ENCODE peak calls at places on chromosomes 6 and 20, in four cellular contexts. K, G, X and U are unnamed samples.

GRCh38 chr6:105560611-105561066 is 157.8 kb upstream of the PREP start:
- DNase-seq in K (peak), G (no peak), X (no peak), U (peak)

GRCh38 chr6:41976794-41977484 is 35.3 kb upstream of the CCND3 start:
- DNase-seq in K (peak), G (no peak), X (no peak), U (peak)

GRCh38 chr6:113120214-113120576 is 737.0 kb upstream of the MARCKS start:
- DNase-seq in K (peak), G (no peak), X (no peak), U (peak)

GRCh38 chr20:56429496-56429895 is 17.4 kb downstream of the CASS4 start:
- DNase-seq in K (peak), G (no peak), X (peak), U (peak)

GRCh38 chr6:46323966-46324622 is 153.3 kb upstream of the ENPP5 start:
- DNase-seq in K (no peak), G (no peak), X (no peak), U (no peak)

GRCh38 chr6:149913542-149914240 is 9.2 kb downstream of the RAET1G start:
- DNase-seq in K (no peak), G (no peak), X (no peak), U (no peak)

GRCh38 chr6:26594730-26595632 is 1.8 kb upstream of the ABT1 start:
- DNase-seq in K (peak), G (peak), X (no peak), U (peak)

GRCh38 chr6:44539701-44540100 is 152.2 kb downstream of the CDC5L start:
- DNase-seq in K (no peak), G (no peak), X (peak), U (no peak)

GRCh38 chr20:59785118-59785959 is 148.1 kb downstream of the SYCP2 start:
- DNase-seq in K (no peak), G (no peak), X (peak), U (no peak)

GRCh38 chr20:50366270-50367103 is 143.7 kb upstream of the PTPN1 start:
- DNase-seq in K (peak), G (peak), X (no peak), U (peak)

GRCh38 chr6:108653864-108654402 is 93.2 kb downstream of the FOXO3 start:
- DNase-seq in K (peak), G (peak), X (peak), U (peak)

GRCh38 chr6:38671885-38672467 is 31.0 kb downstream of the GLO1 start:
- DNase-seq in K (peak), G (no peak), X (no peak), U (peak)

GRCh38 chr20:24672886-24673677 is 203.7 kb downstream of the SYNDIG1 start:
- DNase-seq in K (peak), G (no peak), X (peak), U (peak)

GRCh38 chr6:61868507-61869080 is 417.4 kb downstream of the KHDRBS2 start:
- DNase-seq in K (no peak), G (no peak), X (no peak), U (no peak)

GRCh38 chr6:71299541-71300470 is 11.2 kb downstream of the OGFRL1 start:
- DNase-seq in K (no peak), G (no peak), X (no peak), U (no peak)

GRCh38 chr6:22598386-22598785 is 29.0 kb downstream of the HDGFL1 start:
- DNase-seq in K (peak), G (no peak), X (no peak), U (no peak)

GRCh38 chr20:34301587-34302311 is 1.4 kb downstream of the AHCY start:
- DNase-seq in K (no peak), G (no peak), X (no peak), U (no peak)

GRCh38 chr6:168342626-168343025 is 23.0 kb upstream of the DACT2 start:
- DNase-seq in K (no peak), G (no peak), X (no peak), U (no peak)

GRCh38 chr20:46312075-46312944 is 4.0 kb upstream of the CDH22 start:
- DNase-seq in K (no peak), G (no peak), X (no peak), U (no peak)

GRCh38 chr20:37745553-37745952 is 51.7 kb downstream of the CTNNBL1 start:
- DNase-seq in K (no peak), G (no peak), X (no peak), U (no peak)

GRCh38 chr20:5608104-5608447 is 142.1 kb upstream of the SHLD1 start:
- DNase-seq in K (no peak), G (no peak), X (no peak), U (no peak)

GRCh38 chr6:42921801-42922200 is 5.9 kb downstream of the PTCRA start:
- DNase-seq in K (no peak), G (no peak), X (no peak), U (no peak)

DNA sequence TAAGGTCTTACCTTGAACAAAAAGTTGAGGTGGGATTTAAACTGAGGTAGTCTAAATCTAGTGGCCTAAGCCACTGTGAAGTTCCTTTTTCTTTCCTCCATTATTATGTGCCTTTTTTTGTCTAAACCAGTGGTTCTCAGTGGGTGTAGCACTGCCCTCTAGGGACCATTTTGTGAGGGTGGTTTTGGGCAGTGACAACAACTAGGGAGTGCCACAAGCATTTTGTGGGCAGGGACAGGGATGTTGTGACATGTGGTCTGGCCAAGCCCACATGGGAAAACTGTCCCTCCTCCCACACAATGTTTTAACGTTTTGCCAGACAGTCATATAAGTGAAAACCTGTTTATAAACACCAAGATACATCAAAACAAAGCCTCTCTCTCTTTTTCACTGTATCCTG is 899.4 kb upstream of the FLRT3 start:
- DNase-seq in K (peak), G (no peak), X (no peak), U (peak)
- TF ChIP-seq CTCF in K (peak), G (no peak), X (no peak), U (peak)

DNA sequence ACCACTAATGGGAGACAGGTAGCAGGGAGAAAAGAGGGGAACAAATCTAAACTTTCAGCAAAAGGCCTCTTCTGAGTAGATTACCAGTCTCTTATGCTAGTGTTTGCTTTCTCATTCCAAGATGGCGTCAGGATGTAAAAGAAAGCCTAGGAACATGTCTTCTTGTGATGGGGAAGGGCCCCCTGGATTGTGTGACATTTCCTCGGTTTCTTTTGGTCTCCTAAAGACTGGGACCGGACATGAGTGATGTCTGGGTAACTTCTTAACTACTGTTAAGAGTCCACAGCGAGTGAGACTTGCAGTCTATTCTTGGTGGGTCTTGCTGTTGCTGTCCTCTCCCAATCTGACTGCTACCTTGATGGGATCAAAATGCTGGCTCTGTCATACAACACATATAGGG is 60.3 kb downstream of the ADGRB3 start:
- DNase-seq in K (no peak), G (no peak), X (no peak), U (no peak)
- TF ChIP-seq CTCF in K (no peak), G (no peak), X (no peak), U (no peak)

GRCh38 chr20:35518975-35519374 is 10.5 kb downstream of the C20orf173 start:
- DNase-seq in K (no peak), G (no peak), X (no peak), U (no peak)

GRCh38 chr20:35523298-35523888 is 6.1 kb downstream of the C20orf173 start:
- DNase-seq in K (no peak), G (no peak), X (no peak), U (no peak)
- TF ChIP-seq CTCF in K (peak), G (no peak), X (peak), U (peak)

GRCh38 chr6:49923826-49924225 is 40.1 kb downstream of the DEFB114 start:
- DNase-seq in K (no peak), G (no peak), X (no peak), U (no peak)
- TF ChIP-seq CTCF in K (no peak), G (no peak), X (no peak), U (no peak)

DNA sequence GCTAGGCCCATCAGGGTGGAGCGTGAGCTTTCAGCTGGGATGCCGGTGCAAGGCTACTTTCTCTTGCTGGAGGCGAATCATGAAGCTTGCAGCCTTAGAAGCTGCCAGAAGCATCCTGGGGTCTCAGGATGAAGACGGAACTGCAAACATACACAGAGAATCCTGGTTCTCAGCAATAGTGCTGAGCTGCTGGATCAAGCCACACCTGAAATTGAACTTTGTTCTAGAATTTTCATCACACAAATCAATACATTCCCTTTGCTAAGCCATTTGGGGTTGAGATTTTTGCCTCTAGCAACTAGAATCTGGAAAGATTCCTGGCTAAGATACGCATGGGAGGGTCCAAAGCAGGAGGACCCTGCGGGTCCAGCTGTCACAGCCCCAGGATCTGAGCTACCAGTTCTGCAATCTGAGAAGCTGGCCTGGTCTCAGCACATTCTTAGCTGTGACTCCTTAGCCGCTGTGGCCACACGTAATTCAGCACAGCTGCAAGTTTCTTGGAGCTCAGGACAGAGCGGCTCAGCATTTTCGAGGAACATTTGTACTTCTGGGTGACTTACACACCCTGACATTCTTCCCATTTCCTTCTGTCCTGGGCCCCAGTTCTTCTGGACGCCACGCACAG is 6.6 kb upstream of the ARFGAP1 start:
- DNase-seq in K (peak), G (no peak), X (no peak), U (no peak)
- TF ChIP-seq CTCF in K (no peak), G (no peak), X (no peak), U (no peak)

DNA sequence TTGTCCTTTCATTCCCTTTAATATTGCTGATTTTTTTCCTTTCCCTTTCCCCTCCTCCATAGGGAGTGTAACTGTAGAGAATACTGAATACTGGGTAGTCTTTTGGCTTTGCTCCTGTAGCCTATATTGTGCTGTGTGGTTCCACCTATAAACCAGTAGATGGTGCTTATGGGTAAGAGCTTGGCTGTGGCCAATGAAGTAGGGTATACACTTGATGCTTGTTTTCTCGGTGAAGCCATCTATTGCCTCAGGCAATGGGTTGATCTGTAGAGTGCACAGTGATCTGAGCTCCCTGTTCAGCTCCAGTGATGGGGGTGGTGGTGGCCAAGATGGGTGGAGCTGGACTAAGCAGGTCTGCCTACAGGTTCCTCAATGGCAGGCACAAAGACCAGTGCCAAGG is 203.3 kb upstream of the IMPG1 start:
- DNase-seq in K (no peak), G (no peak), X (no peak), U (no peak)
- TF ChIP-seq CTCF in K (no peak), G (no peak), X (no peak), U (no peak)

GRCh38 chr20:23446505-23446904 is 6.2 kb downstream of the CST11 start:
- DNase-seq in K (peak), G (no peak), X (no peak), U (peak)
- TF ChIP-seq CTCF in K (peak), G (peak), X (peak), U (peak)

DNA sequence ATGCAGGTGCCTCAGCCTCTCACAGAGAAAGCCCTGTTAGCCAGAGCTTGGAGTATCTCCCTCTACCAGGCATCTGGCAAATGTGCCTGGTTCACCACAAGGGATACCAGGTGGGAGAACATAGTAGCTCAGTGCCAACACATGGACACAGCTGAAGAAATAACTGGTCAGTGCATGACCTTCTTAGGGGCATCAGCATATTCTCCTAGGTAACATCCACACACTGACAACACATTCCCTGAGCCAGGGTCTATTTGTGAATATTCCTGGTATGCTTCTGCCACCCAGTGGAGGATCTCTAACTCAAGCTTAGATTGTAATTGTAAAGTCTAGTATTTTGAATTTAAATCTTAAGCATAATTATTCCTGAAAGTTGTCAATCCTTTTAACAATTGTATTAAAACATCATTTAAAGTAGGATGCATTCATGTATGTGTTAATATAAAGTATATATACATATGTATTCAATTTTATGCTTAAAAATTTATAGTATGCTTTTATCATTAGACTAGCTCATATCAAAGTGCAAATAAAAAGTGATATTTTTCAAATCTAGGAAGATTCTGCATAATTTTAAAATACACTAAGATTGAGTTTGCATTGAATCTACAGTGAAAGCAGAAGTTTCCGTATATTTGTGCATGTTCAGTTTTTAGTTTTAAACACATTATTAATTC is 45.3 kb upstream of the COL21A1 start:
- DNase-seq in K (peak), G (no peak), X (no peak), U (peak)
- TF ChIP-seq CTCF in K (peak), G (peak), X (peak), U (peak)

DNA sequence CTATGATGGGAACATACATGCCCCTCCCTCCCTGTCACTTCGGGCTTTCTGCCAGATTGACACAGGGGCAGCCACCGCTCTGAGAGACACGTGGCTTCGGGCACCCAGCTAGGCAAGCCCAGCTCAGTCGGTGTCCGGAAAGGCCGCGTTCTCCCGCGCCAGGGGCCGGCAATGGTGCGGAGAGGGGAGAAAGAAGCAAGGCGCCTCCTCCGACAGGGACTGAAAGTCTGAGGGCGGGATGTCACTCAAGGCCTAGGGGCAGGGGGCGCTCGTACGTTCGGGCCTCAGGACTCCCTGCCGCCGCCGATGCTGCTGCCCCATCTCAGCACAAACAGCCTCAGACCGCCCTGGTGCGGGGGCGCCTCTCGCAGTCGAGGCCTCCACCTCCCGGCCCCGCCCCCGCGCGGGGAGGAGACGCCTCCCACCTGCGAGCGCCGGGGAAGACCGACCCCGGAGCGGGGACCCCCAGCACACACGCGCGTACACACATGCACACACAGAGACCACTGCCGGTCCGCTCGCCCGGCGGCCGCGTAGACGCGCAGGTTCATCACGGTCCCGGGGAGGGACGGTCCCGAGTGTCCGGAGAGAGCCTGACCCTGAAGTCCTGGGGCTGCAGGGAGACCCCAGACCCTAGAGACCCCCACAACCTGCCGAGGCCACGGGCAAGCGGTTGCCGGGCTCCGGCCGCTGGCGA is 1.9 kb downstream of the GRM4 start:
- DNase-seq in K (peak), G (no peak), X (no peak), U (no peak)
- TF ChIP-seq CTCF in K (no peak), G (no peak), X (no peak), U (no peak)

GRCh38 chr6:128844598-128844997 is 38.3 kb upstream of the LAMA2 start:
- DNase-seq in K (no peak), G (no peak), X (no peak), U (no peak)
- TF ChIP-seq CTCF in K (no peak), G (no peak), X (no peak), U (no peak)